ENCODE peak calls at places on chromosomes 12 and 14, in ten cellular contexts. V is mucosa of descending colon; R is endothelial cell; F is foreskin keratinocyte; L is CD8-positive, alpha-beta T cell; Q is KG1; E is NCI-H1092 treated with DMSO at 0.1 percent for 48 hours; S is T-helper 2 cell; P is bronchial epithelial cell; K is activated gamma-delta T cell treated with Interleukin-2 at 50 U/mL for 16 hours. H is an unnamed sample.

GRCh38 chr12:25377475-25378179 is 126.9 kb upstream of the KRAS start:
- DNase-seq in V (no peak), R (no peak), F (no peak), L (peak), Q (no peak), E (no peak), S (peak), P (peak), K (no peak), H (no peak)

GRCh38 chr12:69900720-69901131 is 75.7 kb downstream of the MYRFL start:
- DNase-seq in V (no peak), R (peak), F (no peak), L (peak), Q (peak), E (peak), S (peak), P (peak), K (peak), H (peak)

GRCh38 chr12:76346236-76346635 is 2.0 kb downstream of the BBS10 start:
- DNase-seq in V (no peak), R (no peak), F (no peak), L (no peak), Q (no peak), E (no peak), S (no peak), P (no peak), K (no peak), H (no peak)

GRCh38 chr14:102295301-102295700 is 9.7 kb downstream of the MOK start:
- DNase-seq in V (no peak), R (no peak), F (no peak), L (no peak), Q (no peak), E (no peak), S (no peak), P (peak), K (no peak), H (no peak)

GRCh38 chr14:62269204-62269603 is 507.0 kb downstream of the SNAPC1 start:
- DNase-seq in V (no peak), R (no peak), F (peak), L (no peak), Q (no peak), E (no peak), S (no peak), P (peak), K (no peak), H (no peak)

GRCh38 chr14:73719791-73720190 is 5.6 kb upstream of the PNMA1 start:
- DNase-seq in V (no peak), R (no peak), F (no peak), L (no peak), Q (no peak), E (no peak), S (no peak), P (no peak), K (no peak), H (no peak)

GRCh38 chr12:93415723-93416464 is 25.9 kb downstream of the UBE2N start:
- DNase-seq in V (no peak), R (no peak), F (no peak), L (no peak), Q (no peak), E (no peak), S (no peak), P (no peak), K (no peak), H (no peak)

GRCh38 chr14:50756300-50756699 is 74.7 kb downstream of the NIN start:
- DNase-seq in V (no peak), R (no peak), F (no peak), L (no peak), Q (no peak), E (no peak), S (no peak), P (no peak), K (no peak), H (no peak)

GRCh38 chr12:42483534-42483857 is 106.0 kb downstream of the PRICKLE1 start:
- DNase-seq in V (peak), R (peak), F (no peak), L (peak), Q (no peak), E (no peak), S (no peak), P (no peak), K (no peak), H (no peak)

GRCh38 chr12:97977870-97978269 is 515.3 kb downstream of the RMST start:
- DNase-seq in V (no peak), R (no peak), F (no peak), L (no peak), Q (no peak), E (no peak), S (no peak), P (no peak), K (no peak), H (no peak)

GRCh38 chr12:1115471-1116242 is 124.6 kb downstream of the ERC1 start:
- DNase-seq in V (no peak), R (no peak), F (peak), L (no peak), Q (no peak), E (no peak), S (no peak), P (peak), K (no peak), H (no peak)

GRCh38 chr14:104827173-104828055 is 26.5 kb downstream of the ZBTB42 start:
- DNase-seq in V (peak), R (peak), F (no peak), L (peak), Q (peak), E (peak), S (no peak), P (no peak), K (peak), H (no peak)

GRCh38 chr12:122374707-122375106 is 47.8 kb downstream of the CLIP1 start:
- DNase-seq in V (no peak), R (no peak), F (no peak), L (no peak), Q (no peak), E (no peak), S (no peak), P (no peak), K (no peak), H (no peak)

GRCh38 chr12:12095016-12095415 is 24.3 kb downstream of the BCL2L14 start:
- DNase-seq in V (no peak), R (no peak), F (no peak), L (no peak), Q (no peak), E (no peak), S (no peak), P (no peak), K (no peak), H (no peak)

GRCh38 chr12:117042171-117042809 is 56.9 kb downstream of the TESC start:
- DNase-seq in V (peak), R (peak), F (no peak), L (no peak), Q (no peak), E (no peak), S (no peak), P (no peak), K (no peak), H (no peak)

GRCh38 chr12:124098887-124099286 is 125.9 kb downstream of the ZNF664 start:
- DNase-seq in V (no peak), R (no peak), F (no peak), L (no peak), Q (no peak), E (no peak), S (no peak), P (no peak), K (no peak), H (no peak)

GRCh38 chr14:23727566-23728335 is 91.6 kb downstream of the DHRS2 start:
- DNase-seq in V (no peak), R (no peak), F (peak), L (no peak), Q (peak), E (peak), S (no peak), P (peak), K (no peak), H (no peak)

GRCh38 chr14:35368583-35368982 is 36.0 kb downstream of the NFKBIA start:
- DNase-seq in V (no peak), R (no peak), F (no peak), L (no peak), Q (no peak), E (no peak), S (no peak), P (no peak), K (no peak), H (no peak)

GRCh38 chr12:53466640-53467039 is 14.7 kb downstream of the PCBP2 start:
- DNase-seq in V (no peak), R (no peak), F (no peak), L (no peak), Q (no peak), E (no peak), S (no peak), P (peak), K (no peak), H (no peak)

GRCh38 chr12:122994140-122994675 is 13.7 kb downstream of the ARL6IP4 start:
- DNase-seq in V (peak), R (no peak), F (no peak), L (no peak), Q (no peak), E (no peak), S (no peak), P (no peak), K (no peak), H (no peak)

GRCh38 chr14:93009471-93010117 is 86.6 kb downstream of the CHGA start:
- DNase-seq in V (no peak), R (no peak), F (no peak), L (no peak), Q (no peak), E (no peak), S (no peak), P (no peak), K (no peak), H (no peak)

GRCh38 chr14:24051162-24051788 is 534 bp upstream of the CARMIL3 start:
- DNase-seq in V (no peak), R (no peak), F (no peak), L (no peak), Q (no peak), E (no peak), S (no peak), P (no peak), K (no peak), H (no peak)

GRCh38 chr12:108657130-108657745 is 23.5 kb upstream of the SELPLG start:
- DNase-seq in V (peak), R (no peak), F (no peak), L (no peak), Q (no peak), E (no peak), S (no peak), P (no peak), K (no peak), H (peak)

GRCh38 chr14:50773632-50774541 is 57.1 kb downstream of the NIN start:
- DNase-seq in V (no peak), R (peak), F (peak), L (peak), Q (no peak), E (peak), S (no peak), P (peak), K (no peak), H (no peak)

GRCh38 chr12:47419500-47419899 is 286.3 kb downstream of the RPAP3 start:
- DNase-seq in V (no peak), R (no peak), F (no peak), L (no peak), Q (no peak), E (no peak), S (no peak), P (peak), K (no peak), H (no peak)

GRCh38 chr14:69335421-69335820 is 62.7 kb downstream of the ERH start:
- DNase-seq in V (no peak), R (no peak), F (no peak), L (no peak), Q (no peak), E (no peak), S (no peak), P (peak), K (no peak), H (no peak)

GRCh38 chr14:74049886-74050495 is 30.8 kb downstream of the BBOF1 start:
- DNase-seq in V (no peak), R (no peak), F (no peak), L (no peak), Q (no peak), E (no peak), S (no peak), P (no peak), K (no peak), H (no peak)

GRCh38 chr12:108468149-108468968 is 46.7 kb upstream of the FICD start:
- DNase-seq in V (no peak), R (peak), F (no peak), L (peak), Q (peak), E (no peak), S (no peak), P (peak), K (no peak), H (no peak)

GRCh38 chr12:125949471-125949870 is 884.2 kb downstream of the AACS start:
- DNase-seq in V (no peak), R (no peak), F (no peak), L (no peak), Q (no peak), E (no peak), S (no peak), P (no peak), K (no peak), H (no peak)

GRCh38 chr12:92844147-92844763 is 84.8 kb downstream of the EEA1 start:
- DNase-seq in V (no peak), R (no peak), F (no peak), L (no peak), Q (no peak), E (no peak), S (no peak), P (no peak), K (no peak), H (no peak)

GRCh38 chr12:86634706-86635410 is 378.7 kb upstream of the MGAT4C start:
- DNase-seq in V (no peak), R (no peak), F (peak), L (no peak), Q (no peak), E (no peak), S (no peak), P (peak), K (no peak), H (no peak)

GRCh38 chr12:57693659-57694458 is at the start of gene OS9:
- DNase-seq in V (peak), R (peak), F (peak), L (peak), Q (peak), E (peak), S (peak), P (peak), K (peak), H (peak)

GRCh38 chr14:99179946-99180345 is 92.1 kb downstream of the BCL11B start:
- DNase-seq in V (no peak), R (no peak), F (no peak), L (no peak), Q (no peak), E (no peak), S (no peak), P (no peak), K (no peak), H (no peak)

GRCh38 chr12:5718680-5719079 is 226.4 kb downstream of the ANO2 start:
- DNase-seq in V (peak), R (no peak), F (no peak), L (no peak), Q (no peak), E (no peak), S (no peak), P (no peak), K (no peak), H (no peak)

GRCh38 chr14:61174395-61175386 is 106.4 kb downstream of the TMEM30B start:
- DNase-seq in V (no peak), R (no peak), F (peak), L (no peak), Q (no peak), E (no peak), S (no peak), P (peak), K (no peak), H (no peak)

H was measured in NCI-H187 treated with DMSO at 0.1 percent for 48 hours.